ENCODE peak calls at places on chromosomes 12 and 14, in five cellular contexts. K, S, Z, M and D are unnamed samples.

GRCh38 chr12:47903927-47904646 is 707 bp downstream of the VDR start:
- DNase-seq in K (no peak), S (peak; percentile 52), Z (peak; percentile 38), M (peak; percentile 42), D (peak; percentile 62)

GRCh38 chr14:63918411-63918810 is 65.6 kb downstream of the SYNE2 start:
- DNase-seq in K (peak; percentile 40), S (no peak), Z (no peak), M (no peak), D (no peak)

GRCh38 chr14:93012516-93013367 is 89.8 kb downstream of the CHGA start:
- DNase-seq in K (no peak), S (no peak), Z (no peak), M (no peak), D (no peak)

GRCh38 chr14:93830753-93831461 is 42.6 kb upstream of the PRIMA1 start:
- DNase-seq in K (no peak), S (no peak), Z (no peak), M (no peak), D (no peak)

GRCh38 chr12:1663440-1664132 is 27.3 kb upstream of the ADIPOR2 start:
- DNase-seq in K (no peak), S (no peak), Z (no peak), M (no peak), D (no peak)

GRCh38 chr12:30813741-30814687 is 59.3 kb upstream of the CAPRIN2 start:
- DNase-seq in K (no peak), S (no peak), Z (no peak), M (no peak), D (no peak)

GRCh38 chr14:105026033-105026785 is 5.3 kb upstream of the CDCA4 start:
- DNase-seq in K (no peak), S (no peak), Z (no peak), M (peak; percentile 90), D (no peak)

GRCh38 chr12:22409071-22409951 is 74.8 kb upstream of the ST8SIA1 start:
- DNase-seq in K (no peak), S (no peak), Z (no peak), M (peak; percentile 88), D (peak; percentile 62)

GRCh38 chr14:52043690-52044089 is 25.2 kb downstream of the NID2 start:
- DNase-seq in K (no peak), S (peak; percentile 40), Z (no peak), M (peak; percentile 39), D (no peak)

GRCh38 chr12:96578526-96579125 is 89.2 kb downstream of the CFAP54 start:
- DNase-seq in K (peak; percentile 22), S (no peak), Z (peak; percentile 12), M (peak; percentile 71), D (peak; percentile 53)

GRCh38 chr12:64390275-64390851 is at the start of gene C12orf56:
- DNase-seq in K (no peak), S (no peak), Z (no peak), M (no peak), D (no peak)

GRCh38 chr12:93011100-93011499 is 82.0 kb upstream of the EEA1 start:
- DNase-seq in K (no peak), S (no peak), Z (no peak), M (no peak), D (no peak)

GRCh38 chr12:2475984-2476383 is 318.8 kb upstream of the FKBP4 start:
- DNase-seq in K (no peak), S (no peak), Z (no peak), M (no peak), D (no peak)

GRCh38 chr14:91377700-91378652 is 39.6 kb downstream of the CCDC88C start:
- DNase-seq in K (no peak), S (no peak), Z (no peak), M (peak; percentile 54), D (no peak)

GRCh38 chr12:29782821-29783772 is 645 bp downstream of the TMTC1 start:
- DNase-seq in K (no peak), S (peak; percentile 71), Z (no peak), M (no peak), D (no peak)

GRCh38 chr14:76880432-76880831 is 54.2 kb downstream of the LRRC74A start:
- DNase-seq in K (no peak), S (no peak), Z (no peak), M (no peak), D (no peak)

GRCh38 chr14:80570930-80571298 is 359.6 kb upstream of the DIO2 start:
- DNase-seq in K (no peak), S (no peak), Z (no peak), M (no peak), D (no peak)

GRCh38 chr14:93114068-93114710 is 1.5 kb downstream of the ITPK1 start:
- DNase-seq in K (no peak), S (no peak), Z (no peak), M (peak; percentile 16), D (no peak)

GRCh38 chr12:131604146-131604844 is 106.6 kb upstream of the SFSWAP start:
- DNase-seq in K (no peak), S (no peak), Z (no peak), M (peak; percentile 58), D (no peak)

GRCh38 chr12:109739747-109740693 is 26.4 kb downstream of the FAM222A start:
- DNase-seq in K (no peak), S (peak; percentile 6), Z (no peak), M (no peak), D (no peak)

GRCh38 chr12:4379410-4379809 is at the start of gene FGF23:
- DNase-seq in K (no peak), S (no peak), Z (no peak), M (no peak), D (no peak)

GRCh38 chr14:57326253-57326652 is 57.5 kb downstream of the AP5M1 start:
- DNase-seq in K (no peak), S (no peak), Z (no peak), M (peak; percentile 34), D (no peak)

GRCh38 chr14:94904636-94905035 is 134.7 kb upstream of the GSC start:
- DNase-seq in K (no peak), S (no peak), Z (no peak), M (no peak), D (peak; percentile 66)

GRCh38 chr12:98595152-98595988 is 1.9 kb downstream of the SLC25A3 start:
- DNase-seq in K (peak; percentile 52), S (no peak), Z (peak; percentile 38), M (no peak), D (peak; percentile 75)

GRCh38 chr14:37230551-37231194 is 32.9 kb downstream of the MIPOL1 start:
- DNase-seq in K (peak; percentile 37), S (no peak), Z (peak; percentile 26), M (peak; percentile 54), D (peak; percentile 60)

GRCh38 chr12:58639323-58639934 is 280.9 kb downstream of the LRIG3 start:
- DNase-seq in K (peak; percentile 10), S (no peak), Z (no peak), M (no peak), D (no peak)

GRCh38 chr12:132124766-132125425 is 19.2 kb downstream of the DDX51 start:
- DNase-seq in K (no peak), S (no peak), Z (no peak), M (no peak), D (no peak)

GRCh38 chr12:56522486-56523193 is 1.0 kb downstream of the RBMS2 start:
- DNase-seq in K (no peak), S (no peak), Z (no peak), M (no peak), D (no peak)

GRCh38 chr14:88748288-88748687 is 44.5 kb downstream of the EML5 start:
- DNase-seq in K (no peak), S (no peak), Z (no peak), M (no peak), D (no peak)

GRCh38 chr14:60753264-60754126 is 18.9 kb downstream of the MNAT1 start:
- DNase-seq in K (no peak), S (no peak), Z (no peak), M (peak; percentile 94), D (no peak)

GRCh38 chr12:105706321-105706972 is 376.0 kb downstream of the C12orf75 start:
- DNase-seq in K (no peak), S (peak; percentile 34), Z (peak; percentile 89), M (no peak), D (peak; percentile 45)

GRCh38 chr12:15956413-15957185 is 45.5 kb downstream of the DERA start:
- DNase-seq in K (peak; percentile 93), S (no peak), Z (peak; percentile 99), M (no peak), D (no peak)

GRCh38 chr12:119115296-119115905 is 63.3 kb upstream of the HSPB8 start:
- DNase-seq in K (peak; percentile 1), S (no peak), Z (no peak), M (peak; percentile 44), D (peak; percentile 22)

GRCh38 chr14:73248294-73248868 is 11.1 kb downstream of the PAPLN start:
- DNase-seq in K (no peak), S (no peak), Z (peak; percentile 64), M (peak; percentile 82), D (no peak)

GRCh38 chr14:101461891-101462290 is 99.4 kb upstream of the DIO3 start:
- DNase-seq in K (no peak), S (no peak), Z (no peak), M (no peak), D (no peak)

GRCh38 chr14:106204063-106204462 is 677.7 kb downstream of the TMEM121 start:
- DNase-seq in K (no peak), S (no peak), Z (no peak), M (no peak), D (no peak)
- H3K4me3 ChIP-seq in K (no peak overlapping the region), S (no peak overlapping the region), Z (no peak overlapping the region), M (no peak overlapping the region), D (no peak overlapping the region)

DNA sequence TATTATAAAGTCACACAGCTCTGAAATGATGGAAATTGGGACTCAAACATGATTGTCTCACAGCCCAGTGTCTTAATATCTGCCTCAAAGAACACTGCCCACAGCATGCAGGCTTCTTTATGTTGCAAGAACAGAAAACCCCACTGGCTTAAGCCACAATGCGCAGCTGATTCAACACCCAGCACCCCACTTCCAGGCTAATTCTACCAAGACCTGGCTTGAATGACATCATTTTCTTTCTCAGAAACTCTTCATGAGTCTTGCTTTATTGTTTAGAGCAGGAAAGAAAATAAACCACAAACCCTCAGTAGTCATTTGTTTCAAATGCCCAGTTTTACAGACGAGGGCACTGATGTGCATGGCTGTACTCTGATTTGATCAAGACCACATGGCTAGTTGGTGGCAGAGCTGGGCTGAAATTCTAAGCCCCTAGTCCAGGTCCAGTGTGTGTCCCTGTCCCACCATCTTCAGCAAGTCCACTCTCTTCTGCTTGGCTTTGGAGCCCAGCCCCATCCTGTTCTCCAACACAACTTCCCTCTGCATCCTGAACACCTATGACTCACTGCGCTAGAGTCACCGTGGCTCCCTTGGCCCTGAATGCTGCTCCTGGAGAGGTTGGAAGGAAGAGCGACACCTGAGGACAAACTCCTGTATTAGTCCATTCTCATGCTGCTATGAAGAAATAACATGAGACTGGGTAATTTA is 50.3 kb upstream of the SRSF5 start:
- DNase-seq in K (peak; percentile 95), S (no peak), Z (peak; percentile 90), M (no peak), D (peak; percentile 95)
- TF ChIP-seq CTCF in K (peak; percentile 4), S (no peak), Z (no peak), M (no peak), D (no peak)

GRCh38 chr12:6612652-6613014 is 5.5 kb upstream of the CHD4 start:
- DNase-seq in K (no peak), S (no peak), Z (no peak), M (no peak), D (no peak)
- H3K4me3 ChIP-seq in K (no peak overlapping the region), S (peak overlapping the region; percentile 30), Z (no peak overlapping the region), M (no peak overlapping the region), D (no peak overlapping the region)

DNA sequence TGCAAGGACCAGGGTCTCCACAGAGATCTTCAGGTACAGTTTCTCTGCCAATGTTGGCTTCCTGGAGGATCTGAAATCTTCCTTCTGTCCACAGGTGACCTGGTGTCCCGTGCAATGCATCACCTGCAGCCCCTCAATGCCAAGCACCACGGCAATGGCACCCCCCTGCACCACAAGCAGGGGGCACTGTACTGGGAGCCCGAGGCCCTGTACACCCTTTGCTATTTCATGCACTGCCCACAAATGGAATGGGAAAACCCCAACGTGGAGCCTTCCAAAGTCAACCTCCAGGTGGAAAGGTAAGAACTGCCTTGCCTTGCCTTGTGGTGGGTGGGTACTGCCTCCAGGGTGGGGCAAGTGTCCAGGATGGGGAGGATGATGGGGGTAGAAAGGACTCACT is 141.8 kb upstream of the PWP1 start:
- DNase-seq in K (no peak), S (no peak), Z (no peak), M (no peak), D (no peak)
- TF ChIP-seq CTCF in K (no peak), S (no peak), Z (no peak), M (no peak), D (no peak)